ENCODE peak calls at places on chromosomes 2 and 18, in ten cellular contexts. T is stimulated activated CD4-positive, alpha-beta T cell treated with anti-CD3 and anti-CD28 coated beads, Interleukin-15, amount 100 ng/mL, for 1 hour; Z is Peyer's patch; X is fibroblast of mammary gland; W is cortex of kidney; B is amniotic epithelial cell; E is BJ; M is activated T-cell treated with anti-CD3 and anti-CD28 coated beads, Interleukin-2, amount 50 U/mL, for 72 hours; K is NCI-H526 treated with DMSO at 0.1 percent for 48 hours; I is thoracic aorta. J is an unnamed sample.

GRCh38 chr2:140465301-140465700 is 1665.5 kb downstream of the LRP1B start:
- DNase-seq in T (no peak), Z (no peak), X (no peak), W (no peak), B (no peak), E (no peak), M (no peak), K (no peak), I (no peak), J (no peak)

GRCh38 chr2:23519334-23519651 is 134.3 kb downstream of the KLHL29 start:
- DNase-seq in T (no peak), Z (no peak), X (no peak), W (no peak), B (no peak), E (no peak), M (no peak), K (no peak), I (no peak), J (no peak)

GRCh38 chr18:23453657-23454011 is 547 bp downstream of the RIOK3 start:
- DNase-seq in T (no peak), Z (no peak), X (peak; percentile 64), W (no peak), B (peak; percentile 87), E (peak; percentile 11), M (no peak), K (no peak), I (no peak), J (no peak)

GRCh38 chr18:61575419-61575818 is 242.2 kb downstream of the CDH20 start:
- DNase-seq in T (no peak), Z (no peak), X (no peak), W (no peak), B (no peak), E (no peak), M (no peak), K (no peak), I (no peak), J (no peak)

GRCh38 chr2:238488347-238488826 is 61.7 kb downstream of the ASB1 start:
- DNase-seq in T (no peak), Z (no peak), X (no peak), W (no peak), B (peak; percentile 8), E (no peak), M (no peak), K (no peak), I (no peak), J (no peak)

GRCh38 chr18:9782073-9782857 is 74.2 kb downstream of the RAB31 start:
- DNase-seq in T (no peak), Z (no peak), X (peak; percentile 91), W (no peak), B (peak; percentile 99), E (peak; percentile 90), M (no peak), K (no peak), I (no peak), J (peak; percentile 48)

GRCh38 chr2:179936654-179937053 is 70.4 kb downstream of the CWC22 start:
- DNase-seq in T (no peak), Z (peak; percentile 57), X (peak; percentile 37), W (no peak), B (peak; percentile 16), E (no peak), M (peak; percentile 34), K (no peak), I (no peak), J (no peak)

GRCh38 chr2:118845005-118845842 is 2.2 kb downstream of the EN1 start:
- DNase-seq in T (no peak), Z (peak; percentile 25), X (no peak), W (no peak), B (no peak), E (no peak), M (no peak), K (peak; percentile 61), I (no peak), J (no peak)

GRCh38 chr2:239114119-239114581 is 266.3 kb downstream of the TWIST2 start:
- DNase-seq in T (no peak), Z (no peak), X (no peak), W (no peak), B (peak; percentile 48), E (no peak), M (no peak), K (no peak), I (no peak), J (no peak)

GRCh38 chr2:6237261-6237660 is 545.1 kb downstream of the SOX11 start:
- DNase-seq in T (no peak), Z (no peak), X (no peak), W (no peak), B (no peak), E (no peak), M (no peak), K (no peak), I (no peak), J (no peak)